ENCODE peak calls at places on chromosome 15, in six cellular contexts. C is choroid plexus epithelial cell, W is lower lobe of right lung, B is transverse colon, G is A549, Q is brain microvascular endothelial cell. E is an unnamed sample.

GRCh38 chr15:49832421-49832980 is 211.7 kb downstream of the DTWD1 start:
- DNase-seq in C (peak; percentile 73), G (no peak), Q (peak; percentile 21), B (peak; percentile 56), W (no peak), E (peak; percentile 26)

GRCh38 chr15:78944669-78945407 is at the start of gene CTSH:
- DNase-seq in W (peak; percentile 94), B (peak; percentile 91), Q (no peak), C (peak; percentile 42), G (peak; percentile 78), E (peak; percentile 64)

GRCh38 chr15:63945005-63945788 is 101.1 kb downstream of the DAPK2 start:
- DNase-seq in Q (peak; percentile 44), C (peak; percentile 69), G (peak; percentile 90), B (peak; percentile 83), W (peak; percentile 83), E (peak; percentile 73)

GRCh38 chr15:38758001-38758400 is 193.4 kb upstream of the RASGRP1 start:
- DNase-seq in Q (peak; percentile 70), C (peak; percentile 71), W (no peak), B (no peak), G (no peak), E (peak; percentile 23)

GRCh38 chr15:37682304-37682703 is 252.1 kb upstream of the TMCO5A start:
- DNase-seq in W (no peak), B (no peak), G (no peak), Q (peak; percentile 3), C (peak; percentile 62), E (peak; percentile 36)

GRCh38 chr15:98658831-98659699 is 10.7 kb downstream of the IGF1R start:
- DNase-seq in W (no peak), B (peak; percentile 21), G (peak; percentile 80), Q (no peak), C (peak; percentile 64), E (peak; percentile 76)

GRCh38 chr15:99604865-99605264 is 39.1 kb downstream of the MEF2A start:
- DNase-seq in G (no peak), W (no peak), C (no peak), B (no peak), Q (no peak), E (peak; percentile 52)

GRCh38 chr15:100802421-100803157 is 77.0 kb upstream of the ALDH1A3 start:
- DNase-seq in G (no peak), B (no peak), W (no peak), C (no peak), Q (no peak), E (no peak)

GRCh38 chr15:35630570-35630969 is 84.6 kb upstream of the DPH6 start:
- DNase-seq in C (peak; percentile 80), G (no peak), Q (no peak), B (no peak), W (no peak), E (peak; percentile 84)

GRCh38 chr15:43329222-43329959 is 982 bp downstream of the LCMT2 start:
- DNase-seq in G (no peak), Q (peak; percentile 14), B (peak; percentile 29), W (no peak), C (peak; percentile 68), E (no peak)

GRCh38 chr15:60590935-60591490 is 112.1 kb upstream of the ICE2 start:
- DNase-seq in Q (peak; percentile 14), C (peak; percentile 51), W (peak; percentile 68), G (peak; percentile 34), B (peak; percentile 55), E (no peak)

GRCh38 chr15:60619131-60619530 is 140.2 kb upstream of the ICE2 start:
- DNase-seq in W (no peak), Q (no peak), C (no peak), B (no peak), G (no peak), E (no peak)

GRCh38 chr15:55576911-55577310 is 11.2 kb downstream of the PYGO1 start:
- DNase-seq in W (no peak), C (no peak), G (no peak), B (no peak), Q (no peak), E (no peak)

GRCh38 chr15:27989428-27989827 is 109.7 kb downstream of the OCA2 start:
- DNase-seq in Q (no peak), C (no peak), W (no peak), G (no peak), B (no peak), E (no peak)

GRCh38 chr15:94287794-94288246 is 56.5 kb downstream of the MCTP2 start:
- DNase-seq in W (no peak), B (peak; percentile 43), Q (no peak), C (no peak), G (no peak), E (no peak)

GRCh38 chr15:34582461-34583357 is 742 bp downstream of the GOLGA8B start:
- DNase-seq in Q (no peak), W (no peak), C (peak; percentile 18), G (peak; percentile 55), B (peak; percentile 44), E (peak; percentile 56)

GRCh38 chr15:87733522-87733921 is 523.0 kb downstream of the NTRK3 start:
- DNase-seq in W (no peak), C (no peak), Q (no peak), B (no peak), G (no peak), E (no peak)

GRCh38 chr15:76078285-76078863 is 18.6 kb downstream of the TMEM266 start:
- DNase-seq in G (no peak), C (no peak), B (no peak), Q (no peak), W (no peak), E (no peak)

GRCh38 chr15:38069001-38069400 is 134.6 kb downstream of the TMCO5A start:
- DNase-seq in Q (peak; percentile 81), W (no peak), B (peak; percentile 28), C (peak; percentile 87), G (peak; percentile 22), E (peak; percentile 81)

GRCh38 chr15:27576576-27576975 is 522.5 kb downstream of the OCA2 start:
- DNase-seq in B (no peak), Q (no peak), G (no peak), C (no peak), W (no peak), E (no peak)

DNA sequence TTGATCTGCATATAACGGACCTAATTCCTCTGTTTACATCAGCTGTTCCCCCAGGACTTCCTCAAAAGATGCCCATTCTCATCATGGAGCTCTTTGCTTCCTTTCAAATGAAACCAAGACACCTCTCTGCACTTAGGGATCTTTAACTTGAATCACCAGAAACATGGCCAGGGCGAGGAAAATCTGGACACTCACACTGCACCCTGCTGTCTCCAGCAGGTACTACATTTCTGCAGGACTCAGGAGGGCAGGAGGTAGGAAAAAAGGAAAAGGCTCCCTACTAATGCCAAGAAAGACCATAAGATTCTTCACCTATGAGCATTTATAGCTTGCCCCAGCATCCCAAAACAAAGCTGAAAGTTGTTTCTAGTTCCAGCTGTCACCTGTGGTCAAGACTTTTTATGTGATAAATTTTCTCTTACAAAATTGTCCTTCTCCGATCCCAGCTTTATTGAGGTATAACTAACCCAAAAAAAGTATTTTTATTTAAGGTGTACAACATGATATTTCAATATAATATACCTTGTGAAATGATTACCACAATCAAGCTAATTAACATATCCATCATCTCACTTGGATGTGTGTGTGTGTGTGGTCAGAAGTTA is 87.3 kb upstream of the C15orf61 start:
- DNase-seq in Q (peak; percentile 48), B (peak; percentile 37), C (peak; percentile 79), W (no peak), G (peak; percentile 82), E (peak; percentile 54)
- TF ChIP-seq CTCF in Q (peak; percentile 91), B (peak; percentile 74), C (peak; percentile 93), W (peak; percentile 79), G (peak; percentile 71), E (peak; percentile 73)

DNA sequence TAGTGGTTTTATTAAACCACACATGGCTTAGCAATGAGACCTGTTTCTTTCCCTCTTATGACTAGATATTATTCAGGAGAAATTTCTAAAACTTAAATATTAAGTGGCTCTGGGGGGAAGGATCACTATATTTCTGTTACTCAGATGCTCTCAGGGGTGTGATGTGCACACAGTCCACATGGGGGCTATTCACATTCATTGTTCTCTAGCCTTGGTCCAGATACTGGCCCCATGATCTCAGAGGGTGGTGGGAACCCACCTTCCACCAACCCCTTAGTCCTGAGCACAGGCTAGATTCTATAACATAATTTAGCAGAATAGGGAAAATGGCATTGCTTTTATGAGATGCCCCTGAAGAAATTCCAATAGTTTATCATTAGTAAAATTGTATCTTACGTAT is 149.0 kb upstream of the ST8SIA2 start:
- DNase-seq in W (no peak), B (no peak), C (no peak), Q (no peak), G (no peak), E (no peak)
- TF ChIP-seq CTCF in W (no peak), B (no peak), C (no peak), Q (no peak), G (no peak), E (no peak)

GRCh38 chr15:23910030-23910429 is 222.9 kb upstream of the NDN start:
- DNase-seq in Q (no peak), G (no peak), B (no peak), W (no peak), C (no peak), E (no peak)
- TF ChIP-seq CTCF in Q (no peak), G (no peak), B (no peak), W (no peak), C (no peak), E (no peak)

GRCh38 chr15:25541228-25541627 is 102.4 kb upstream of the UBE3A start:
- DNase-seq in B (no peak), W (no peak), Q (no peak), C (no peak), G (no peak), E (no peak)

GRCh38 chr15:25542648-25543047 is 103.8 kb upstream of the UBE3A start:
- DNase-seq in Q (no peak), C (no peak), W (no peak), B (no peak), G (no peak), E (no peak)

GRCh38 chr15:25544076-25544475 is 105.3 kb upstream of the UBE3A start:
- DNase-seq in C (no peak), B (no peak), W (no peak), Q (no peak), G (no peak), E (no peak)

GRCh38 chr15:25545017-25545416 is 106.2 kb upstream of the UBE3A start:
- DNase-seq in Q (no peak), C (no peak), G (no peak), B (no peak), W (no peak), E (no peak)

GRCh38 chr15:25543156-25543555 is 104.3 kb upstream of the UBE3A start:
- DNase-seq in W (no peak), G (no peak), B (peak; percentile 31), Q (no peak), C (peak; percentile 14), E (no peak)
- TF ChIP-seq CTCF in W (no peak), G (no peak), B (no peak), Q (no peak), C (no peak), E (no peak)